ENCODE peak calls at places on chromosomes 16 and 17, in ten cellular contexts. N, T, P, X, C, G, O, Y, V and K are unnamed samples.

GRCh38 chr16:17723735-17724134 is 253.0 kb upstream of the XYLT1 start:
- DNase-seq in Y (no peak), P (no peak), X (no peak), C (peak), T (no peak), V (no peak), N (no peak), O (no peak), G (no peak), K (no peak)

GRCh38 chr17:66904760-66905637 is 59.5 kb upstream of the CACNG4 start:
- DNase-seq in Y (no peak), P (peak), G (no peak), N (peak), C (peak), O (no peak), X (peak), V (no peak), T (peak), K (no peak)

GRCh38 chr16:10946308-10946707 is 1.9 kb downstream of the CLEC16A start:
- DNase-seq in X (no peak), V (no peak), N (peak), Y (no peak), T (no peak), P (no peak), O (peak), C (no peak), G (no peak), K (no peak)

GRCh38 chr17:44601574-44602372 is 44.5 kb downstream of the FZD2 start:
- DNase-seq in N (no peak), Y (no peak), C (peak), P (no peak), V (no peak), X (no peak), T (peak), G (no peak), O (no peak), K (no peak)

GRCh38 chr16:67954421-67955196 is 10.7 kb upstream of the LCAT start:
- DNase-seq in Y (no peak), X (no peak), T (no peak), P (no peak), V (no peak), N (no peak), G (no peak), O (no peak), C (no peak), K (no peak)

GRCh38 chr16:10685709-10686108 is 9.0 kb downstream of the TEKT5 start:
- DNase-seq in P (no peak), G (no peak), T (no peak), C (no peak), N (no peak), X (no peak), Y (no peak), O (no peak), V (no peak), K (no peak)

GRCh38 chr17:20095366-20096080 is 86.4 kb downstream of the SPECC1 start:
- DNase-seq in G (peak), T (peak), N (peak), C (peak), Y (peak), X (peak), V (no peak), O (peak), P (peak), K (no peak)

GRCh38 chr16:5479925-5480324 is 382.3 kb upstream of the EEF2KMT start:
- DNase-seq in N (no peak), G (no peak), V (no peak), X (no peak), Y (no peak), P (no peak), C (no peak), T (no peak), O (no peak), K (no peak)

GRCh38 chr17:62562656-62563055 is 64.8 kb upstream of the MRC2 start:
- DNase-seq in X (no peak), C (peak), P (peak), T (peak), O (no peak), G (no peak), V (no peak), N (peak), Y (no peak), K (no peak)

GRCh38 chr17:32142857-32143524 is 689 bp downstream of the RHOT1 start:
- DNase-seq in N (peak), G (peak), C (peak), P (peak), V (peak), O (peak), T (peak), Y (peak), X (peak), K (no peak)

GRCh38 chr17:75321506-75321905 is 32.3 kb upstream of the SLC25A19 start:
- DNase-seq in T (no peak), Y (no peak), P (no peak), O (no peak), C (no peak), G (no peak), X (no peak), V (no peak), N (no peak), K (no peak)

GRCh38 chr17:9645858-9646555 is 690 bp downstream of the USP43 start:
- DNase-seq in O (peak), V (peak), X (peak), N (no peak), P (peak), C (peak), G (no peak), T (peak), Y (peak), K (no peak)

GRCh38 chr16:89200124-89200849 is at the start of gene SLC22A31:
- DNase-seq in Y (peak), V (no peak), G (peak), C (no peak), N (no peak), O (no peak), X (no peak), P (no peak), T (peak), K (no peak)

GRCh38 chr17:47810200-47810821 is 11.3 kb downstream of the OSBPL7 start:
- DNase-seq in X (peak), N (peak), C (peak), O (peak), Y (no peak), P (peak), G (no peak), T (peak), V (no peak), K (no peak)

GRCh38 chr17:50829336-50829735 is 6.0 kb upstream of the WFIKKN2 start:
- DNase-seq in T (no peak), Y (peak), O (peak), G (no peak), C (no peak), N (no peak), P (no peak), V (no peak), X (no peak), K (no peak)

GRCh38 chr17:330993-331701 is 21.5 kb downstream of the RPH3AL start:
- DNase-seq in P (peak), V (no peak), O (no peak), C (no peak), G (peak), X (peak), T (no peak), Y (peak), N (no peak), K (peak)

GRCh38 chr16:1534021-1535020 is 855 bp downstream of the TMEM204 start:
- DNase-seq in O (no peak), N (peak), P (peak), T (peak), X (no peak), Y (peak), V (no peak), G (peak), C (peak), K (no peak)

GRCh38 chr17:29078183-29079045 is 35.5 kb downstream of the PIPOX start:
- DNase-seq in X (no peak), Y (no peak), O (no peak), P (no peak), C (peak), G (no peak), T (peak), V (no peak), N (peak), K (no peak)

GRCh38 chr17:67399676-67400075 is 22.6 kb downstream of the PITPNC1 start:
- DNase-seq in T (no peak), Y (no peak), P (no peak), V (no peak), N (no peak), C (no peak), O (no peak), X (no peak), G (no peak), K (no peak)

GRCh38 chr17:75346906-75347305 is 57.7 kb upstream of the SLC25A19 start:
- DNase-seq in X (no peak), Y (no peak), O (peak), N (peak), P (peak), C (peak), V (peak), G (no peak), T (peak), K (no peak)

GRCh38 chr17:627051-627450 is 87.6 kb downstream of the VPS53 start:
- DNase-seq in C (no peak), N (no peak), G (no peak), P (no peak), Y (no peak), V (no peak), X (no peak), O (no peak), T (no peak), K (no peak)

GRCh38 chr17:5418858-5419355 is 555 bp downstream of the NUP88 start:
- DNase-seq in C (peak), Y (peak), N (peak), O (no peak), V (peak), T (peak), P (peak), X (peak), G (no peak), K (peak)

GRCh38 chr17:76445697-76446448 is 7.1 kb downstream of the UBE2O start:
- DNase-seq in X (no peak), N (peak), O (no peak), P (no peak), G (no peak), C (no peak), T (no peak), V (no peak), Y (no peak), K (no peak)

GRCh38 chr16:13331918-13332317 is 430.5 kb downstream of the SHISA9 start:
- DNase-seq in N (no peak), X (no peak), G (no peak), Y (no peak), P (no peak), V (no peak), O (no peak), C (no peak), T (no peak), K (no peak)

GRCh38 chr17:4221163-4221562 is 42.6 kb downstream of the ANKFY1 start:
- DNase-seq in T (no peak), C (no peak), P (no peak), X (no peak), Y (no peak), V (no peak), O (no peak), N (no peak), G (no peak), K (no peak)

GRCh38 chr16:5072334-5073278 is 963 bp downstream of the ALG1 start:
- DNase-seq in T (peak), O (no peak), C (no peak), Y (no peak), P (no peak), V (no peak), G (no peak), X (no peak), N (no peak), K (no peak)

DNA sequence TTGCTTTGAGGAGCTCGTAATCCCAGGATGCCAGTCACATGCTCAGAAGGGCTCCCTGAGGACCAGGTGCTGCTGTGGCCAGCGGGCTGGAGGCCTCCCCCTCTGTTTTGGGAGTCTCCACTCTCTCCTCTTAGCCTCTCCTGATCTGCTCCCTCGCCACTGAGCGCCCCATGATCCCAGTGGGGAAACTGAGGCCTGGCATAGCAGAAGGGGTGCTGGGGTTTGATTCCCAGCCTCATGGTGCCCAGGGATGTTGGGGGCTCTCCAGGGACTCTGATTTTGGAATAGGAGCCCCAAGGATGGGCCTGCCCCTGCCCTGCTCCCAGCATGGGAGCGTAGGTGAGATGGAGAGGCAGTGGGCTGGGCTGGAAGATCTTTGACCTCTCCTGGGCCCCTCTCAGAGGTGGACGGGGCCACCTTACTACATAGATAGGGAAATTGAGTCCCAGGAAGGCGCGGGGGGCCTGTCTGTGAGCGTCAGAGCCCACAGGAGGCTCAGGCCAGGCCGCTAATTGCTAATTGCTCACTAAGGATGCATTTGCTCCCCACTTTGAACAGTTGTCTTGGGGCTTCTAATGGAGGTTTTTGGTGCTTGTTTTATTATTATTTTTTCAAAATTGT is 525 bp upstream of the ADCY7 start:
- DNase-seq in N (no peak), V (no peak), G (peak), T (no peak), C (no peak), O (no peak), Y (peak), P (no peak), X (no peak), K (no peak)
- H3K4me3 ChIP-seq in N (peak), V (peak), G (peak), T (peak), C (peak), O (no peak), Y (no peak), P (no peak), X (no peak), K (peak)

GRCh38 chr17:77548967-77549366 is 408.2 kb downstream of the SEC14L1 start:
- DNase-seq in V (no peak), P (no peak), N (no peak), Y (no peak), G (no peak), X (no peak), C (no peak), O (no peak), T (no peak), K (no peak)

GRCh38 chr17:77543779-77544178 is 403.0 kb downstream of the SEC14L1 start:
- DNase-seq in V (no peak), T (no peak), C (no peak), P (no peak), N (no peak), O (no peak), Y (no peak), G (no peak), X (no peak), K (no peak)

GRCh38 chr17:77544347-77544746 is 403.6 kb downstream of the SEC14L1 start:
- DNase-seq in V (no peak), G (no peak), Y (no peak), O (no peak), P (no peak), X (no peak), N (no peak), T (no peak), C (no peak), K (no peak)

GRCh38 chr17:77542551-77543490 is 402.1 kb downstream of the SEC14L1 start:
- DNase-seq in X (peak), V (peak), N (peak), G (peak), Y (peak), T (peak), P (peak), C (peak), O (peak), K (peak)

DNA sequence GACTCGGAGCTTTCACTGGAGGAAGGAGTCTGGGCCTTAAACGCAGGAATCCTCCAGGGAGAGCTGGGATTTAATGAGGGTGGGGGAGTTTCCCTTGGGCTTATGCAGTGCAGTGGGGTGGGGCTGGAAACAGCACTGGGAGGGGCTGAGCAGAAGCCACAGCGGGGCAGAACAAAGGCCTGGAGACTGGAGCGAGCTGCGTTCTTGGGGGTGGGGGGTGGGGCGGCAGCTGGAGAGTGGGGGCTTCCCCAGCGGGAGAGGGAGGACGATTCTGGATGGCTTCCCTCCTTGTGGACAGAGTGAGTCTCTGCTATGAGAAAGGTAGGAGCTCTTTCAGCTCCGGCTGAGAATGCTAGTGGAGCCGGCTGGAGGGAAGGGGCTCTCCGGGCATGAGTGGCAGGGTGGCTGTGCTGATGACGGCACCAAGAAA is 406.0 kb downstream of the SEC14L1 start:
- DNase-seq in X (no peak), Y (no peak), C (no peak), V (no peak), P (peak), N (no peak), T (no peak), O (peak), G (no peak), K (no peak)
- H3K4me3 ChIP-seq in X (no peak), Y (no peak), C (no peak), V (no peak), P (no peak), N (no peak), T (no peak), O (peak), G (no peak), K (no peak)

DNA sequence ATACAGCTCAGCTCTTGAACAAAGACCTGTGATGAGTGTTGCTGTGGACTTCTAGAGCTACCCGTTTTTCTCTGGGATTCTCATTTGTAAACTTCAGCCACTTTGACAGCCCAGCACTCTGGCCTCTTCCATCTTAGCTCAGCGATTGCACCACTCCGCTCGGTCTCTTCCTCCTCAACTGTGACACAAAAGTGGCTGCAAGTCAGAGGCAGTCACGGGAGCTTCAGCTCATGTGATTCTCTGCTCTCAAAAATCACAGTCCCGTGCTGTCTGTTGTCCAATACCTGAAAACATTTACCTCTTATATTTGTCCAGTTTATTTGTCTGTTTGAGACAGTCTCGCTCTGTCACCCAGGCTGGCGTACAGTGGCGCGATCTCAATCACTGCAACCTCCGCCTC is 75.7 kb upstream of the DNAH17 start:
- DNase-seq in G (no peak), N (no peak), O (no peak), C (no peak), X (peak), P (no peak), T (no peak), V (no peak), Y (no peak), K (no peak)
- H3K4me3 ChIP-seq in G (no peak), N (no peak), O (no peak), C (no peak), X (no peak), P (no peak), T (no peak), V (no peak), Y (no peak), K (no peak)

DNA sequence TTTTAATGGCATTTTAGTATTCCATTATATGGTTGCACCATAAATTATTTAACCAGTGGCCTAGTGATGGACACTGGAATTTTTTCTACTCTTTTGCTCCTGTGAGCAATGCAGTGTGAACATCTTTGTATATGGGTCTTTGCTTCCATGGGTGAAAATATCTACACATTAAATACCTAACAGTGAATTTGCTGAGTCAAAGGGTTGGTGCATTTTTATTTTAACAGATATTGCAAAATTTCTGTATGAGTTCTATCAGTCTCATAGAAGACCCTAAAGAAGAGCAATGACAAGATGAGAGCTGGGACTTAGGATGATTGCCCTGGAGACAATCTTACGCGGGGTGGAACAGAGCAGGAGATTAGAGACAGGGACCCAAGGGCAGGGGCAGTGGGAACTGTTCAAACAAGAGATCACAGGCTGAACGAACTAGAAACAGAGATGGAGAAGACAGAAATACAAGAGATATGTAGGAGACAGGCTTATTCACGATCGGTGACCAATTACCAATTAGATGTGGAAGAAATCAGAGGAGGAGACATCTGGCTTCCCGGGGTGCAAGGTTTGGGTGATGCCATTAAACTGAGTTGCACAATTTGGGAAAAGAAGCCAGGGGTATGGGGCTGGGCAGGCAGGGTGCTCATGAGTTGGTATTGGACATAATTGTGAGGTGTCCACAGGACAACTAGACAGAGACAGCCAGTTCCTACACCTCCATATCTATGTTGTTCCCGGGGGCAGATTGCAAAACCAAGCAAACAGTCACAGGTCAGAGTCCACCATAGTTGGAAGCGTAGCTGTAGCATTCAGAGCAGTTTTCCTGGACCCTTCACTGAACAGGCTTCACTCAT is 39.9 kb upstream of the LONP2 start:
- DNase-seq in X (peak), O (no peak), C (no peak), T (no peak), V (no peak), Y (no peak), G (no peak), P (no peak), N (no peak), K (no peak)
- H3K4me3 ChIP-seq in X (no peak), O (no peak), C (no peak), T (no peak), V (no peak), Y (no peak), G (no peak), P (no peak), N (no peak), K (no peak)

GRCh38 chr17:80546267-80546666 is 1.6 kb downstream of the RPTOR start:
- DNase-seq in N (no peak), V (no peak), C (no peak), T (peak), O (no peak), X (no peak), Y (no peak), P (no peak), G (no peak), K (no peak)
- H3K4me3 ChIP-seq in N (peak), V (no peak), C (peak), T (peak), O (peak), X (no peak), Y (peak), P (peak), G (peak), K (no peak)

DNA sequence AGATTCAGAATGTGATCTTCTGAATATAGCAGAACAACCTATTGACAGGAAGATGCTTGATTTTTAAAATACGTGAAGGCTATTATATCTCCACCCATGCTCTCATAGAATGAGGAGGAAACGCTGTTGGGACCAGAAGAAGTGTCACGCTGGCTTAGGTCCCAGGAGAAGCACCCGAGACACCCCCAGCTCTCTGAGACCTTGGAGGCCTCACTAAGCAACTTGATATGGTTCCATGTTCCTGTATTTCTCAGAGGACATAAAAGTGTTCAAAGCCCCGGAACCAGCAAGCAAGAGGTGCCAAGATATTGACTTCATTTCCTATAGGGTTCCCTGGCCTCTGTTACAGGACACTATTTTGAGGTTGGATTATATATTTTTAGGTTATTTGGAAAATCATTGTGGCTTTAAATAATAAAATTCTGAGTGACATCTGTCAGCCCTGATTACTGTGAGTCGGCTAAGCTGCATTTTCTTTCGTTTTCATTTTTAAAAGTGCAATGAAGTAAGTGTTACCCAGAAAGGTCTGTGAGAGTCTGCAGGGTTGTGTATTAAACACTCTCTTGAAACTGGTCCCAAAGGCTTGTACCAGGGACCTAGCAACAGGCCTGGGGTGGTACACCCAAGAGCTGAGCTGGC is 400.0 kb downstream of the SOX9 start:
- DNase-seq in C (no peak), Y (no peak), X (no peak), O (no peak), P (no peak), N (no peak), V (peak), G (no peak), T (no peak), K (no peak)
- H3K4me3 ChIP-seq in C (no peak), Y (no peak), X (no peak), O (no peak), P (no peak), N (no peak), V (peak), G (no peak), T (no peak), K (no peak)